ENCODE peak calls at places on chromosome 1, in six cellular contexts. E, Y, R, W, G and P are unnamed samples.

GRCh38 chr1:17001760-17002523 is 9.8 kb downstream of the ATP13A2 start:
- DNase-seq in E (no peak), Y (no peak), G (no peak), R (no peak), W (no peak), P (peak)

GRCh38 chr1:244224487-244225430 is 173.7 kb downstream of the ZBTB18 start:
- DNase-seq in R (peak), Y (no peak), G (no peak), E (no peak), W (peak), P (no peak)

GRCh38 chr1:205046870-205047269 is 3.9 kb downstream of the CNTN2 start:
- DNase-seq in R (no peak), G (no peak), Y (no peak), W (no peak), E (no peak), P (no peak)

GRCh38 chr1:89942825-89943658 is 51.9 kb upstream of the ZNF326 start:
- DNase-seq in G (no peak), E (no peak), W (no peak), R (peak), Y (no peak), P (no peak)

GRCh38 chr1:78079580-78079979 is 33.8 kb downstream of the GIPC2 start:
- DNase-seq in E (no peak), Y (no peak), G (no peak), W (no peak), R (peak), P (no peak)

GRCh38 chr1:116759636-116760035 is 5.4 kb downstream of the CD2 start:
- DNase-seq in W (no peak), G (no peak), Y (no peak), R (no peak), E (no peak), P (no peak)

GRCh38 chr1:10823000-10823401 is 26.6 kb upstream of the CASZ1 start:
- DNase-seq in E (no peak), W (peak), G (no peak), Y (no peak), R (no peak), P (no peak)

GRCh38 chr1:235635938-235636663 is 13.5 kb downstream of the GNG4 start:
- DNase-seq in Y (no peak), G (peak), W (no peak), R (no peak), E (no peak), P (no peak)

GRCh38 chr1:48069662-48070432 is 72.7 kb upstream of the TRABD2B start:
- DNase-seq in R (peak), E (no peak), W (no peak), G (no peak), Y (no peak), P (no peak)

GRCh38 chr1:35642472-35642955 is 1.2 kb upstream of the PSMB2 start:
- DNase-seq in R (peak), Y (no peak), G (peak), E (no peak), W (no peak), P (no peak)

GRCh38 chr1:155989242-155989991 is 11.1 kb upstream of the ARHGEF2 start:
- DNase-seq in Y (peak), G (peak), E (peak), W (peak), R (peak), P (no peak)

GRCh38 chr1:9755441-9755995 is 68.2 kb downstream of the CLSTN1 start:
- DNase-seq in Y (no peak), G (no peak), W (no peak), R (no peak), E (no peak), P (no peak)

GRCh38 chr1:90763506-90763905 is 46.4 kb upstream of the BARHL2 start:
- DNase-seq in W (no peak), Y (no peak), E (no peak), G (no peak), R (no peak), P (no peak)

GRCh38 chr1:82125866-82126265 is 325.1 kb downstream of the ADGRL2 start:
- DNase-seq in Y (no peak), W (no peak), G (no peak), R (no peak), E (no peak), P (no peak)

GRCh38 chr1:246681822-246682221 is 42.4 kb upstream of the SCCPDH start:
- DNase-seq in R (no peak), Y (no peak), E (peak), W (peak), G (no peak), P (no peak)